ENCODE peak calls at places on chromosomes 6 and 20, in four cellular contexts. One of them, this sample, is unnamed.

GRCh38 chr6:56478202-56478601 is 164.5 kb downstream of the DST start:
- DNase-seq in LHCN-M2: no peak
- DNase-seq in kidney: no peak
- DNase-seq in NCI-H774: no peak
- DNase-seq in this sample: no peak

GRCh38 chr6:72111611-72112010 is 225.3 kb downstream of the RIMS1 start:
- DNase-seq in LHCN-M2: no peak
- DNase-seq in NCI-H774: no peak
- DNase-seq in kidney: no peak
- DNase-seq in this sample: no peak

GRCh38 chr6:128239146-128239545 is 281.3 kb downstream of the PTPRK start:
- DNase-seq in NCI-H774: no peak
- DNase-seq in LHCN-M2: no peak
- DNase-seq in kidney: no peak
- DNase-seq in this sample: no peak

GRCh38 chr6:41654433-41655020 is 16.3 kb downstream of the MDFI start:
- DNase-seq in NCI-H774: no peak
- DNase-seq in kidney: peak
- DNase-seq in LHCN-M2: no peak
- DNase-seq in this sample: no peak

GRCh38 chr6:82085701-82086100 is 161.8 kb downstream of the IBTK start:
- DNase-seq in kidney: no peak
- DNase-seq in NCI-H774: no peak
- DNase-seq in LHCN-M2: no peak
- DNase-seq in this sample: no peak

GRCh38 chr20:64050261-64051032 is 1.0 kb upstream of the SOX18 start:
- DNase-seq in LHCN-M2: no peak
- DNase-seq in NCI-H774: no peak
- DNase-seq in kidney: peak
- DNase-seq in this sample: no peak

GRCh38 chr20:32585011-32585518 is at the start of gene NOL4L:
- DNase-seq in kidney: no peak
- DNase-seq in LHCN-M2: no peak
- DNase-seq in NCI-H774: peak
- DNase-seq in this sample: peak

GRCh38 chr20:53901064-53901463 is 169.3 kb downstream of the BCAS1 start:
- DNase-seq in kidney: no peak
- DNase-seq in NCI-H774: no peak
- DNase-seq in LHCN-M2: peak
- DNase-seq in this sample: no peak

GRCh38 chr20:17896247-17896723 is 72.3 kb downstream of the SNX5 start:
- DNase-seq in LHCN-M2: no peak
- DNase-seq in NCI-H774: no peak
- DNase-seq in kidney: no peak
- DNase-seq in this sample: no peak

GRCh38 chr6:93327857-93328256 is 91.5 kb downstream of the EPHA7 start:
- DNase-seq in NCI-H774: no peak
- DNase-seq in LHCN-M2: no peak
- DNase-seq in kidney: no peak
- DNase-seq in this sample: no peak

This sample was measured in NCI-H345.